ENCODE peak calls at places on chromosomes 13 and 19, in ten cellular contexts. One of them, this sample, is unnamed.

GRCh38 chr19:9054768-9055167 is 32.1 kb upstream of the OR1M1 start:
- DNase-seq in ascending aorta: no peak
- DNase-seq in transverse colon: no peak
- DNase-seq in Peyer's patch: no peak
- DNase-seq in heart right ventricle: no peak
- DNase-seq in endothelial cell of umbilical vein: no peak
- DNase-seq in ovary: no peak
- DNase-seq in psoas muscle: no peak
- DNase-seq in mammary epithelial cell: no peak
- DNase-seq in left lung: no peak
- DNase-seq in this sample: no peak

GRCh38 chr13:53191091-53191490 is 162.5 kb downstream of the OLFM4 start:
- DNase-seq in psoas muscle: no peak
- DNase-seq in endothelial cell of umbilical vein: no peak
- DNase-seq in left lung: no peak
- DNase-seq in Peyer's patch: no peak
- DNase-seq in heart right ventricle: no peak
- DNase-seq in ascending aorta: no peak
- DNase-seq in transverse colon: no peak
- DNase-seq in ovary: no peak
- DNase-seq in mammary epithelial cell: no peak
- DNase-seq in this sample: no peak

GRCh38 chr19:48665786-48666185 is 7.0 kb downstream of the NTN5 start:
- DNase-seq in psoas muscle: no peak
- DNase-seq in left lung: no peak
- DNase-seq in ascending aorta: no peak
- DNase-seq in Peyer's patch: no peak
- DNase-seq in transverse colon: no peak
- DNase-seq in mammary epithelial cell: no peak
- DNase-seq in endothelial cell of umbilical vein: no peak
- DNase-seq in heart right ventricle: no peak
- DNase-seq in ovary: no peak
- DNase-seq in this sample: no peak

GRCh38 chr19:50776131-50776530 is 5.9 kb downstream of the GPR32 start:
- DNase-seq in left lung: no peak
- DNase-seq in heart right ventricle: no peak
- DNase-seq in Peyer's patch: no peak
- DNase-seq in transverse colon: no peak
- DNase-seq in endothelial cell of umbilical vein: no peak
- DNase-seq in mammary epithelial cell: no peak
- DNase-seq in ascending aorta: no peak
- DNase-seq in psoas muscle: no peak
- DNase-seq in ovary: no peak
- DNase-seq in this sample: no peak

GRCh38 chr19:56111601-56112312 is 9.3 kb downstream of the ZNF787 start:
- DNase-seq in heart right ventricle: peak; percentile 48
- DNase-seq in ovary: no peak
- DNase-seq in psoas muscle: peak; percentile 45
- DNase-seq in endothelial cell of umbilical vein: no peak
- DNase-seq in Peyer's patch: peak; percentile 78
- DNase-seq in ascending aorta: no peak
- DNase-seq in mammary epithelial cell: no peak
- DNase-seq in left lung: peak; percentile 91
- DNase-seq in transverse colon: peak; percentile 86
- DNase-seq in this sample: peak; percentile 72

GRCh38 chr19:33390908-33391630 is 17.6 kb downstream of the CEBPG start:
- DNase-seq in left lung: peak; percentile 68
- DNase-seq in ascending aorta: no peak
- DNase-seq in Peyer's patch: peak; percentile 48
- DNase-seq in psoas muscle: no peak
- DNase-seq in endothelial cell of umbilical vein: no peak
- DNase-seq in transverse colon: no peak
- DNase-seq in heart right ventricle: no peak
- DNase-seq in ovary: peak; percentile 41
- DNase-seq in mammary epithelial cell: no peak
- DNase-seq in this sample: no peak

GRCh38 chr19:15564534-15565168 is 50.4 kb upstream of the CYP4F8 start:
- DNase-seq in transverse colon: no peak
- DNase-seq in mammary epithelial cell: no peak
- DNase-seq in Peyer's patch: no peak
- DNase-seq in endothelial cell of umbilical vein: no peak
- DNase-seq in ascending aorta: no peak
- DNase-seq in ovary: no peak
- DNase-seq in heart right ventricle: no peak
- DNase-seq in left lung: no peak
- DNase-seq in psoas muscle: no peak
- DNase-seq in this sample: no peak

GRCh38 chr13:87274209-87274819 is 396.9 kb upstream of the SLITRK5 start:
- DNase-seq in ovary: no peak
- DNase-seq in mammary epithelial cell: peak; percentile 26
- DNase-seq in left lung: no peak
- DNase-seq in heart right ventricle: peak; percentile 15
- DNase-seq in transverse colon: peak; percentile 17
- DNase-seq in psoas muscle: no peak
- DNase-seq in Peyer's patch: no peak
- DNase-seq in ascending aorta: no peak
- DNase-seq in endothelial cell of umbilical vein: no peak
- DNase-seq in this sample: peak; percentile 7

GRCh38 chr19:33662391-33662790 is 40.6 kb downstream of the CHST8 start:
- DNase-seq in Peyer's patch: no peak
- DNase-seq in mammary epithelial cell: no peak
- DNase-seq in transverse colon: no peak
- DNase-seq in left lung: no peak
- DNase-seq in endothelial cell of umbilical vein: no peak
- DNase-seq in ascending aorta: no peak
- DNase-seq in psoas muscle: no peak
- DNase-seq in heart right ventricle: no peak
- DNase-seq in ovary: no peak
- DNase-seq in this sample: no peak

GRCh38 chr19:52897149-52897935 is at the start of gene ZNF320:
- DNase-seq in transverse colon: peak; percentile 97
- DNase-seq in psoas muscle: peak; percentile 97
- DNase-seq in Peyer's patch: peak; percentile 91
- DNase-seq in ovary: peak; percentile 98
- DNase-seq in left lung: peak; percentile 98
- DNase-seq in mammary epithelial cell: peak; percentile 88
- DNase-seq in endothelial cell of umbilical vein: peak; percentile 96
- DNase-seq in heart right ventricle: peak; percentile 97
- DNase-seq in ascending aorta: peak; percentile 92
- DNase-seq in this sample: peak; percentile 95

GRCh38 chr13:69287050-69287698 is 820.5 kb upstream of the ATXN8OS start:
- DNase-seq in ovary: no peak
- DNase-seq in mammary epithelial cell: no peak
- DNase-seq in Peyer's patch: no peak
- DNase-seq in heart right ventricle: no peak
- DNase-seq in transverse colon: no peak
- DNase-seq in endothelial cell of umbilical vein: no peak
- DNase-seq in left lung: no peak
- DNase-seq in psoas muscle: no peak
- DNase-seq in ascending aorta: no peak
- DNase-seq in this sample: no peak

GRCh38 chr13:64272681-64273080 is 2857.0 kb upstream of the PCDH20 start:
- DNase-seq in left lung: no peak
- DNase-seq in endothelial cell of umbilical vein: no peak
- DNase-seq in ascending aorta: no peak
- DNase-seq in ovary: no peak
- DNase-seq in psoas muscle: no peak
- DNase-seq in transverse colon: no peak
- DNase-seq in Peyer's patch: no peak
- DNase-seq in heart right ventricle: no peak
- DNase-seq in mammary epithelial cell: no peak
- DNase-seq in this sample: no peak

GRCh38 chr19:43437712-43438111 is 23.0 kb downstream of the TEX101 start:
- DNase-seq in transverse colon: no peak
- DNase-seq in heart right ventricle: no peak
- DNase-seq in left lung: no peak
- DNase-seq in ovary: no peak
- DNase-seq in psoas muscle: no peak
- DNase-seq in ascending aorta: no peak
- DNase-seq in endothelial cell of umbilical vein: no peak
- DNase-seq in Peyer's patch: no peak
- DNase-seq in mammary epithelial cell: no peak
- DNase-seq in this sample: no peak

GRCh38 chr19:19865750-19866598 is at the start of gene ZNF253:
- DNase-seq in left lung: peak; percentile 94
- DNase-seq in ovary: peak; percentile 97
- DNase-seq in endothelial cell of umbilical vein: peak; percentile 89
- DNase-seq in Peyer's patch: peak; percentile 95
- DNase-seq in ascending aorta: peak; percentile 94
- DNase-seq in psoas muscle: peak; percentile 98
- DNase-seq in mammary epithelial cell: peak; percentile 92
- DNase-seq in transverse colon: peak; percentile 97
- DNase-seq in heart right ventricle: peak; percentile 99
- DNase-seq in this sample: peak; percentile 94

GRCh38 chr19:31707206-31707605 is 358.0 kb upstream of the TSHZ3 start:
- DNase-seq in left lung: no peak
- DNase-seq in endothelial cell of umbilical vein: no peak
- DNase-seq in psoas muscle: no peak
- DNase-seq in Peyer's patch: no peak
- DNase-seq in transverse colon: no peak
- DNase-seq in ovary: no peak
- DNase-seq in heart right ventricle: no peak
- DNase-seq in mammary epithelial cell: no peak
- DNase-seq in ascending aorta: no peak
- DNase-seq in this sample: no peak

GRCh38 chr19:31418692-31419430 is 69.6 kb upstream of the TSHZ3 start:
- DNase-seq in heart right ventricle: no peak
- DNase-seq in transverse colon: no peak
- DNase-seq in mammary epithelial cell: no peak
- DNase-seq in Peyer's patch: no peak
- DNase-seq in ovary: no peak
- DNase-seq in endothelial cell of umbilical vein: no peak
- DNase-seq in left lung: no peak
- DNase-seq in psoas muscle: no peak
- DNase-seq in ascending aorta: no peak
- DNase-seq in this sample: no peak

GRCh38 chr13:73684750-73685149 is 449.5 kb downstream of the KLF12 start:
- DNase-seq in endothelial cell of umbilical vein: no peak
- DNase-seq in heart right ventricle: no peak
- DNase-seq in ascending aorta: no peak
- DNase-seq in psoas muscle: no peak
- DNase-seq in Peyer's patch: no peak
- DNase-seq in ovary: no peak
- DNase-seq in left lung: no peak
- DNase-seq in transverse colon: no peak
- DNase-seq in mammary epithelial cell: no peak
- DNase-seq in this sample: no peak

GRCh38 chr19:47005164-47005641 is 14.4 kb upstream of the NPAS1 start:
- DNase-seq in ascending aorta: no peak
- DNase-seq in transverse colon: no peak
- DNase-seq in left lung: no peak
- DNase-seq in Peyer's patch: peak; percentile 48
- DNase-seq in psoas muscle: no peak
- DNase-seq in mammary epithelial cell: no peak
- DNase-seq in endothelial cell of umbilical vein: no peak
- DNase-seq in ovary: no peak
- DNase-seq in heart right ventricle: no peak
- DNase-seq in this sample: no peak

GRCh38 chr13:95784161-95784880 is 107.4 kb downstream of the DNAJC3 start:
- DNase-seq in ascending aorta: no peak
- DNase-seq in heart right ventricle: no peak
- DNase-seq in transverse colon: no peak
- DNase-seq in psoas muscle: no peak
- DNase-seq in ovary: no peak
- DNase-seq in mammary epithelial cell: peak; percentile 22
- DNase-seq in endothelial cell of umbilical vein: peak; percentile 93
- DNase-seq in left lung: no peak
- DNase-seq in Peyer's patch: no peak
- DNase-seq in this sample: no peak

GRCh38 chr19:1284979-1285736 is 515 bp upstream of the EFNA2 start:
- DNase-seq in Peyer's patch: no peak
- DNase-seq in mammary epithelial cell: no peak
- DNase-seq in ascending aorta: no peak
- DNase-seq in transverse colon: no peak
- DNase-seq in ovary: no peak
- DNase-seq in heart right ventricle: no peak
- DNase-seq in endothelial cell of umbilical vein: no peak
- DNase-seq in psoas muscle: no peak
- DNase-seq in left lung: no peak
- DNase-seq in this sample: no peak
- H3K27me3 ChIP-seq in Peyer's patch: peaks cover 18% of the 10 kb centered on the region
- H3K27me3 ChIP-seq in mammary epithelial cell: peaks cover 19% of the 10 kb centered on the region
- H3K27me3 ChIP-seq in ascending aorta: peaks cover 20% of the 10 kb centered on the region
- H3K27me3 ChIP-seq in transverse colon: peaks cover 55% of the 10 kb centered on the region
- H3K27me3 ChIP-seq in ovary: peaks cover 4% of the 10 kb centered on the region
- H3K27me3 ChIP-seq in heart right ventricle: peaks cover 69% of the 10 kb centered on the region
- H3K27me3 ChIP-seq in endothelial cell of umbilical vein: peaks cover 20% of the 10 kb centered on the region
- H3K27me3 ChIP-seq in psoas muscle: peaks cover 31% of the 10 kb centered on the region
- H3K27me3 ChIP-seq in left lung: peaks cover 73% of the 10 kb centered on the region
- H3K27me3 ChIP-seq in this sample: peaks cover 6% of the 10 kb centered on the region

DNA sequence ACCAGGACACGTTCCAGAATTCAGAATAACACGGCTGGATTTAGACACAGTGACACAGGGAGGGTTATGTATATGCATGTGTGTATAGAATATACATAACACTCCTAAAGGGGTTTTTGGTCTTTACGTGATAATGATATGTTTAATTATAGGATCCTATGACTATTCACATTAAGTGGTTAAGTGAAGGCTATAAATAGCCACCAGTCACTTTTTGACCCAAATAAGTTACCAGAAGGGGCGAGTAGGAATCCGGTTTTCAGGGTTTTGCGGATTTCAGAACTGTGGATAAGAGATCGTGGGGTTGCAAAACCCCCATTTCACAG is 6.9 kb downstream of the ANGPTL6 start:
- DNase-seq in ovary: no peak
- DNase-seq in left lung: no peak
- DNase-seq in Peyer's patch: no peak
- DNase-seq in psoas muscle: no peak
- DNase-seq in heart right ventricle: no peak
- DNase-seq in transverse colon: no peak
- DNase-seq in ascending aorta: no peak
- DNase-seq in mammary epithelial cell: no peak
- DNase-seq in endothelial cell of umbilical vein: no peak
- DNase-seq in this sample: no peak
- H3K4me1 ChIP-seq in ovary: no peaks in the 10 kb centered on the region
- H3K4me1 ChIP-seq in left lung: peaks cover 14% of the 10 kb centered on the region
- H3K4me1 ChIP-seq in Peyer's patch: no peaks in the 10 kb centered on the region
- H3K4me1 ChIP-seq in psoas muscle: peaks cover 3% of the 10 kb centered on the region
- H3K4me1 ChIP-seq in heart right ventricle: peaks cover 12% of the 10 kb centered on the region
- H3K4me1 ChIP-seq in transverse colon: peaks cover 7% of the 10 kb centered on the region
- H3K4me1 ChIP-seq in ascending aorta: peaks cover 4% of the 10 kb centered on the region
- H3K4me1 ChIP-seq in mammary epithelial cell: peaks cover 13% of the 10 kb centered on the region
- H3K4me1 ChIP-seq in endothelial cell of umbilical vein: peaks cover 3% of the 10 kb centered on the region
- H3K4me1 ChIP-seq in this sample: no peaks in the 10 kb centered on the region

GRCh38 chr19:45779231-45780145 is 2.8 kb downstream of the DMPK start:
- DNase-seq in Peyer's patch: peak; percentile 98
- DNase-seq in ovary: peak; percentile 96
- DNase-seq in transverse colon: peak; percentile 97
- DNase-seq in psoas muscle: peak; percentile 85
- DNase-seq in ascending aorta: no peak
- DNase-seq in left lung: peak; percentile 92
- DNase-seq in mammary epithelial cell: peak; percentile 73
- DNase-seq in heart right ventricle: peak; percentile 76
- DNase-seq in endothelial cell of umbilical vein: peak; percentile 84
- DNase-seq in this sample: peak; percentile 97
- TF ChIP-seq CTCF in Peyer's patch: peak; percentile 67
- TF ChIP-seq CTCF in ovary: peak; percentile 60
- TF ChIP-seq CTCF in transverse colon: peak; percentile 72
- TF ChIP-seq CTCF in psoas muscle: no peak
- TF ChIP-seq CTCF in ascending aorta: peak; percentile 17
- TF ChIP-seq CTCF in left lung: peak; percentile 63
- TF ChIP-seq CTCF in mammary epithelial cell: peak; percentile 45
- TF ChIP-seq CTCF in heart right ventricle: no peak
- TF ChIP-seq CTCF in endothelial cell of umbilical vein: peak; percentile 67
- TF ChIP-seq CTCF in this sample: peak; percentile 55

GRCh38 chr13:76887070-76887563 is 912 bp upstream of the KCTD12 start:
- DNase-seq in mammary epithelial cell: no peak
- DNase-seq in ovary: peak; percentile 40
- DNase-seq in psoas muscle: no peak
- DNase-seq in Peyer's patch: no peak
- DNase-seq in heart right ventricle: peak; percentile 21
- DNase-seq in endothelial cell of umbilical vein: no peak
- DNase-seq in left lung: no peak
- DNase-seq in ascending aorta: no peak
- DNase-seq in transverse colon: no peak
- DNase-seq in this sample: no peak
- H3K27me3 ChIP-seq in mammary epithelial cell: no peaks in the 10 kb centered on the region
- H3K27me3 ChIP-seq in ovary: no peaks in the 10 kb centered on the region
- H3K27me3 ChIP-seq in psoas muscle: no peaks in the 10 kb centered on the region
- H3K27me3 ChIP-seq in Peyer's patch: no peaks in the 10 kb centered on the region
- H3K27me3 ChIP-seq in heart right ventricle: peaks cover 11% of the 10 kb centered on the region
- H3K27me3 ChIP-seq in endothelial cell of umbilical vein: no peaks in the 10 kb centered on the region
- H3K27me3 ChIP-seq in left lung: peaks cover 4% of the 10 kb centered on the region
- H3K27me3 ChIP-seq in ascending aorta: no peaks in the 10 kb centered on the region
- H3K27me3 ChIP-seq in transverse colon: peaks cover 6% of the 10 kb centered on the region
- H3K27me3 ChIP-seq in this sample: peaks cover 9% of the 10 kb centered on the region

This sample was measured in pancreas.